ENCODE peak calls at places on chromosomes 12 and 14, in four cellular contexts. F is K562, K is heart left ventricle, N is H9. I is an unnamed sample. For H3K27me3, the result is how much of the 10 kb centered on the place peaks cover.

GRCh38 chr12:89817501-89818226 is 109.0 kb upstream of the ATP2B1 start:
- DNase-seq in K (no peak), N (no peak), F (no peak), I (no peak)

GRCh38 chr12:82554529-82554928 is 132.2 kb upstream of the TMTC2 start:
- DNase-seq in N (no peak), K (no peak), F (no peak), I (no peak)

GRCh38 chr14:64337901-64338615 is 43.9 kb upstream of the ESR2 start:
- DNase-seq in K (peak), N (peak), F (peak), I (no peak)

GRCh38 chr12:6328945-6329692 is 12.8 kb downstream of the TNFRSF1A start:
- DNase-seq in K (no peak), N (peak), F (no peak), I (no peak)

GRCh38 chr12:64739778-64740177 is 19.4 kb downstream of the GNS start:
- DNase-seq in K (no peak), F (no peak), N (no peak), I (no peak)

GRCh38 chr12:15757553-15758255 is 31.5 kb downstream of the EPS8 start:
- DNase-seq in N (no peak), K (no peak), F (no peak), I (no peak)

GRCh38 chr14:61718039-61718438 is 22.7 kb downstream of the HIF1A start:
- DNase-seq in K (no peak), F (no peak), N (no peak), I (no peak)

GRCh38 chr14:77268989-77269595 is 1.9 kb downstream of the NGB start:
- DNase-seq in N (no peak), K (no peak), F (no peak), I (no peak)

GRCh38 chr14:22065372-22065771 is 391.8 kb upstream of the OR4E1 start:
- DNase-seq in K (no peak), F (no peak), N (no peak), I (no peak)

GRCh38 chr14:69683971-69684370 is 72.6 kb downstream of the SUSD6 start:
- DNase-seq in F (peak), K (no peak), N (no peak), I (no peak)

GRCh38 chr12:65953621-65954020 is 129.3 kb downstream of the HMGA2 start:
- DNase-seq in N (no peak), F (no peak), K (no peak), I (no peak)

GRCh38 chr14:96250545-96250944 is 5.5 kb upstream of the BDKRB1 start:
- DNase-seq in F (no peak), N (no peak), K (no peak), I (no peak)

GRCh38 chr12:79677667-79678066 is 13.1 kb downstream of the PAWR start:
- DNase-seq in N (no peak), K (no peak), F (no peak), I (no peak)

GRCh38 chr14:66069830-66070541 is 416.2 kb upstream of the CCDC196 start:
- DNase-seq in F (no peak), N (no peak), K (no peak), I (no peak)

GRCh38 chr14:74514471-74514932 is 20.9 kb downstream of the ISCA2 start:
- DNase-seq in F (no peak), K (peak), N (no peak), I (peak)

GRCh38 chr12:28059678-28060077 is 87.1 kb upstream of the PTHLH start:
- DNase-seq in N (no peak), K (no peak), F (no peak), I (no peak)

GRCh38 chr14:26849514-26849913 is 251.7 kb upstream of the NOVA1 start:
- DNase-seq in N (no peak), F (no peak), K (no peak), I (no peak)

GRCh38 chr12:122523280-122523679 is 3.5 kb downstream of the RSRC2 start:
- DNase-seq in K (no peak), F (no peak), N (no peak), I (no peak)

DNA sequence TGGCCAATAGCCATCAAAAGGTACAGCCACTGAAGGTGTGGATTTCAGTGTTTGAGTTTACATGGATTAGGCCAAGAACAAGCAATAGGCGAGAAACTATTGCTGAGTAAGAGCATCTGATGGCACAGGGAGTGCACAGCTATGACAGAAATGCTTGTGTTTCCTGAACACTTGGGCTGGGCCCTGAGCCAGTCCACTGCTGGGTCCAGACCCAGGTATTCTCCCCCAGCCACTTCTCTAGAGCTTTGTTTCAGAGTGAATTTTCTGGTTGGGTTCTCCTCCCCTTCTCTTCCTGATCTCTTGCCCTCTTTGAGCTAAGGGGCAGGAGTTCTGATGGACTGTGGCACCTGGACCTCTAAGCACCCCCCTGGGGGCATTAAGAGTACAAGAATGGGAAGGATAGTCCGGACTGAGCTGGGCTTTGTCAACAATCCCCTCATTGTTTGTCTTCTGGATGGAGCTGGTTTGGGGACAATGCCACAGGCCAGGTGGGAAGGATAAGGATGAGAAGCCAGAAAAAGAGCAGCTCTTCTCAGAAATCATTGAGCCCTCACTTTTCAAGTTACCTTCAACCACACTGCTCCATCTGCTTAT is 8.3 kb downstream of the HOXC5 start:
- DNase-seq in N (no peak), K (no peak), F (no peak), I (no peak)
- H3K27me3 ChIP-seq in N (half or more), K (half or more), F (under half), I (under half)

DNA sequence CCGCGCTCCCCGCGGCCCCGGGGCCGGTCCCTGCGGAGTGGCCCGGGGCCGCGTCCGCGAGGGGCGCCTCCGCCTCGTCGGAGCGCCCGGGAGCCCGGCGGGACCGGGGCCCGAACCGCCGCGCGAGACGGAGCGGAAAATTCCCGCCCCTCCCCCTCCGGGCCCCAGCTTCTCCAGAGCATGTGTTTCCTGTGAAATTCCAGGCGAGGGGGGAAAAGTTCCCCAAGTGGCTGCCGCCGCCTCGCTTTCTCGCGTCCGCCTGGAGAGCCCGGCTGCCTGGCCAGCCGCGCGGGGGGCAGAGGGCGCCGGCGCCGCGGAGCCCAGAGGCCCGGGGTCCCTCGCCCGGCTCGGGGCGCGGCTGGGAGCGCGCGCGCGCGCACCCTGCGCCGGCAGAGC is 886 bp downstream of the CACNA1C start:
- DNase-seq in F (no peak), K (no peak), N (no peak), I (peak)
- H3K27me3 ChIP-seq in F (under half), K (half or more), N (under half), I (under half)

DNA sequence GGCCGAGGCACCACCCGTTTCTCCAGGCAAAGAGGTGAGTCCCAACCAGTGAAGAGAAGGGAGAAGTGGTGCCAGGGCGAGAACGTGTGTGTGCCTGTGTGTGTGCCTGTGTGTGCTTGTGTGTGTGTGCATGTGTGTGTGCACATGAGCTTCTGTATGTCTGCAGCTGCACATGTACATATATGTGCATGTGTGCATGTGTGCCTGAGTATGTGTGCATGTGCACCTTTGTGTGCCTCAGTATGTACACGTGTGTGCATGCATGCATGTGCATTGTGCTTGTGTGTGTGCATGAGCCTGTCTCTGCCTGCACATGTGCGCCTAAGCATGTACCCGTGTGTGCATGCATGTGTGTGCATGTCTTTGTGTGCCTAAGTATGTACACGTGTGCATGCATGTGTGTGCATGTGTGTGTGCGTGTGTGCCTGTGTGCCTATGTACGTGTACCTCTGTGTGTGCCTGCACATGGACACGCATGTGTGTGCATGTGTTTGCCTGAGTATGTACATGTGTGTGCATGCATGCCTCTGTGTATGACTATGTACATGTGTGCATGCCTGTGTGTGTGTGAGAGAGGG is 5.9 kb upstream of the GALNT9 start:
- DNase-seq in N (no peak), K (no peak), F (no peak), I (no peak)
- H3K27me3 ChIP-seq in N (under half), K (under half), F (half or more), I (under half)

GRCh38 chr12:75623631-75624118 is 112.3 kb upstream of the KRR1 start:
- DNase-seq in K (no peak), F (no peak), N (peak), I (no peak)
- H3K27me3 ChIP-seq in K (under half), F (under half), N (under half), I (under half)

DNA sequence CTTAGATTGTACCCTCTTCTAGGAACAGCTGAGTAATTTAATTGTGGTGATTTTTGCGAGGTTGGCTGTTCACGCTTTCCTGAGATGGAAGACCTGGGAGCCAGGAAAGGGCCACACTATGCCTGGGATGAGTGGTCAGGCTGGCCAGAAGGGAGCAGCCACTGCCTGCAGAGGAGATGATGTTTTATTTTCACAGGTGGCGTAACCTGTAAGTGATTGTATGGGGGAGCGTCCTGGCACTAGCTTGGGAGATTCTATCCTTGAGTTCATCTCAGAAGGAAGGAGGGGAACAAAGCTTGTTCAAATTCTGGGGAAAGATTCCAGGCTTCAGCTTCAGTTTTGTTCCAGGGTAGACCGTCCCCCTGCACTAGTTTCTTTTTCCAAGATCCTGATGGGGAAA is 1.2 kb downstream of the RPH3A start:
- DNase-seq in F (no peak), K (no peak), N (no peak), I (no peak)
- H3K27me3 ChIP-seq in F (under half), K (under half), N (under half), I (under half)

GRCh38 chr12:44874981-44875416 is 1.1 kb downstream of the NELL2 start:
- DNase-seq in F (no peak), K (no peak), N (peak), I (no peak)
- H3K27me3 ChIP-seq in F (under half), K (half or more), N (under half), I (under half)

DNA sequence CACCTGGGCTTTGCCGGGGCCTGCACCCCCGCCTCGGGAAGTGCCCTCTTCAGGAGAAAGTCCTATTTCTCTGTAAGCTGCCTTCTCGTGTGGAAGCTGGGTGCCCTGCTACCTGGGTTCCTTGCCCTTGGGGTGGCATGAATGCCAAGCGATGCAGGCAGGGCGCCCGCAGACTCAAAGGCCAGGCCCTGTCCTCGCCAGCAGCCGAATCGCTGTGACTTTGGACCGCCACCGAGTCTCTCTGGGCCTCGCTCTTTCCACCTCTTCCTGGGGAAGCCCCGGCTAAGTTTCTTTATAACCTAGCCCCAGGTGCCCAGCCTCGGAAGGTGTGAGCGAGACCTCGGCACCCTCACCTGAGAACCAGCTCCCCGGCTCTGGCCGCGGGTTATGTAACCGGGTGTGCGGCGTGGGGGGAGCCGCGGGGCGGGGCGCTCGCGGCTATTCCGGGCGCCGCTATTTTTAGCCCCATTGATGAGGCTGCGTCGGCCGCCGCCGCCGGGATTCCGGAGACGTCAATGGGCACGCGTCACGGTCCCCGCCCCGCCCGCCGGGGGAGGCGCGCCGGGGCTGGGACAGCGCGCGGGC is 14.6 kb upstream of the NR4A1 start:
- DNase-seq in N (peak), K (peak), F (peak), I (peak)
- H3K27me3 ChIP-seq in N (under half), K (under half), F (under half), I (under half)